ENCODE peak calls at places on chromosome 9, in nine cellular contexts. Y is dorsolateral prefrontal cortex; A is PC-3; S is CD4-positive, alpha-beta T cell; I is spleen; N is B cell; W is AG04450; E is nephron progenitor cell; G is GM23338. U is an unnamed sample.

GRCh38 chr9:316382-316965 is 101.8 kb downstream of the DOCK8 start:
- DNase-seq in Y (no peak), A (peak), S (no peak), I (no peak), N (no peak), W (no peak), E (no peak), G (no peak), U (no peak)

GRCh38 chr9:70814597-70814996 is 306.8 kb downstream of the TRPM3 start:
- DNase-seq in Y (no peak), A (no peak), S (no peak), I (no peak), N (no peak), W (no peak), E (no peak), G (peak), U (no peak)

GRCh38 chr9:6439051-6439703 is 26.2 kb downstream of the UHRF2 start:
- DNase-seq in Y (no peak), A (no peak), S (no peak), I (no peak), N (no peak), W (no peak), E (no peak), G (no peak), U (no peak)

GRCh38 chr9:3241290-3241689 is 284.5 kb downstream of the RFX3 start:
- DNase-seq in Y (no peak), A (no peak), S (no peak), I (no peak), N (no peak), W (no peak), E (no peak), G (peak), U (no peak)

GRCh38 chr9:70229579-70229978 is 29.2 kb upstream of the SMC5 start:
- DNase-seq in Y (no peak), A (peak), S (no peak), I (no peak), N (no peak), W (no peak), E (no peak), G (peak), U (peak)

GRCh38 chr9:36535106-36535505 is 37.6 kb upstream of the MELK start:
- DNase-seq in Y (no peak), A (no peak), S (no peak), I (no peak), N (no peak), W (no peak), E (no peak), G (no peak), U (no peak)

GRCh38 chr9:103397868-103398600 is 402.9 kb downstream of the CYLC2 start:
- DNase-seq in Y (peak), A (peak), S (no peak), I (no peak), N (no peak), W (no peak), E (peak), G (peak), U (peak)

GRCh38 chr9:104795082-104795481 is 31.2 kb downstream of the NIPSNAP3B start:
- DNase-seq in Y (no peak), A (no peak), S (no peak), I (no peak), N (no peak), W (no peak), E (no peak), G (no peak), U (peak)

GRCh38 chr9:101443358-101443757 is 7.8 kb upstream of the ALDOB start:
- DNase-seq in Y (peak), A (no peak), S (no peak), I (no peak), N (no peak), W (no peak), E (no peak), G (no peak), U (no peak)

GRCh38 chr9:6646028-6646636 is 603 bp upstream of the GLDC start:
- DNase-seq in Y (no peak), A (peak), S (no peak), I (no peak), N (no peak), W (no peak), E (no peak), G (no peak), U (no peak)

GRCh38 chr9:121107881-121108280 is 33.1 kb downstream of the CNTRL start:
- DNase-seq in Y (no peak), A (no peak), S (no peak), I (no peak), N (no peak), W (no peak), E (no peak), G (no peak), U (no peak)

GRCh38 chr9:129822825-129823162 is 1.1 kb downstream of the TOR1A start:
- DNase-seq in Y (no peak), A (no peak), S (no peak), I (no peak), N (no peak), W (no peak), E (no peak), G (peak), U (no peak)

GRCh38 chr9:121200346-121200745 is 1.3 kb downstream of the RAB14 start:
- DNase-seq in Y (no peak), A (no peak), S (no peak), I (no peak), N (no peak), W (no peak), E (no peak), G (no peak), U (no peak)

GRCh38 chr9:122378236-122378635 is 7.4 kb downstream of the PTGS1 start:
- DNase-seq in Y (no peak), A (no peak), S (no peak), I (peak), N (no peak), W (no peak), E (no peak), G (no peak), U (no peak)

GRCh38 chr9:122377241-122378164 is 6.7 kb downstream of the PTGS1 start:
- DNase-seq in Y (no peak), A (no peak), S (no peak), I (peak), N (no peak), W (no peak), E (no peak), G (no peak), U (no peak)

GRCh38 chr9:122380293-122380692 is 9.5 kb downstream of the PTGS1 start:
- DNase-seq in Y (no peak), A (no peak), S (no peak), I (no peak), N (no peak), W (no peak), E (no peak), G (no peak), U (no peak)

GRCh38 chr9:122381206-122381950 is 10.6 kb downstream of the PTGS1 start:
- DNase-seq in Y (no peak), A (no peak), S (no peak), I (no peak), N (no peak), W (no peak), E (no peak), G (no peak), U (no peak)

GRCh38 chr9:122379340-122379739 is 8.5 kb downstream of the PTGS1 start:
- DNase-seq in Y (no peak), A (no peak), S (no peak), I (no peak), N (no peak), W (no peak), E (no peak), G (peak), U (peak)
- TF ChIP-seq CTCF in Y (no peak), A (peak), S (no peak), I (no peak), N (no peak), W (peak), E (peak), G (peak), U (peak)

GRCh38 chr9:127763918-127764384 is 14.5 kb downstream of the SH2D3C start:
- DNase-seq in Y (no peak), A (no peak), S (no peak), I (no peak), N (no peak), W (no peak), E (peak), G (peak), U (peak)
- TF ChIP-seq CTCF in Y (no peak), A (peak), S (no peak), I (peak), N (peak), W (no peak), E (no peak), G (peak), U (no peak)

DNA sequence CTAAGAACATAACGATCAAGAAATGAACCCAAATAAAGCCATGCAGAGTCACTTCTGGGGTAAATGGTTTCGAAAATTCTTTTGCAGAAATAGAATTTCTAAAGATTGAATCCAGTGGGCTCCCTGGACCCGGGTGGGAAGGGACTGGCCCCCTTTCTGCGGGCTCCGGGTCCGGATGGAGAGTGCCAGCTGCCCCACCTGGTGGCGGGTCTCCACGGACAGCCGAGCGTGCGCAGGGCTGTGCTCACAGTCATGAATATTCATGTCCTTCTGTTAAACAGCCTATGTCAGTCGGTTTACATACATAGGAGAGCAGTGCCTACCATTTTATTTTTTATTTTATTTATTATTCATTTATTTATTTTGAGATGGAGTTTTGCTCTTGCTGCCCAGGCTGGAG is 4.7 kb upstream of the PPP1R26 start:
- DNase-seq in Y (peak), A (no peak), S (no peak), I (no peak), N (peak), W (no peak), E (peak), G (peak), U (no peak)
- TF ChIP-seq CTCF in Y (peak), A (peak), S (no peak), I (peak), N (peak), W (peak), E (peak), G (peak), U (peak)

DNA sequence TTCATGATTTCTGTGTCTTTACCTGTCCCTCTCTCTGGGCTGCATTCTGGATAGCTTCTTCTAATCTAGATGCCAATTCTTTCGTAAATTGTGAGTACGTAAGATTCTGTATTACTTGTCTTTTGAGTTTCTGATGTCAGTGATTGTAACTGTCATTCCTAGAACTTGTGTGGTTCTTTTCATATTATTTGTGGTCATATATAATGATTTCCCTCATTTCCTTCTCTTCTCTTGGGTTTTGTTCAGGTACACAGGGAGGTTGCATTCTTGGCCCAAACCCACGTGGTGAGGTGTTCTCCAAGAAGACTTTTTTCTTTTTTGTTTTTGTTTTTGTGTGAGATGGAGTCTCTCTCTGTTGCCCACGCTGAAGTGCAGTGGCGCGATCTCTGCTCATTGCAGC is 13.8 kb downstream of the UGCG start:
- DNase-seq in Y (no peak), A (no peak), S (no peak), I (no peak), N (no peak), W (no peak), E (no peak), G (no peak), U (no peak)
- TF ChIP-seq CTCF in Y (no peak), A (no peak), S (no peak), I (no peak), N (no peak), W (no peak), E (no peak), G (no peak), U (no peak)

DNA sequence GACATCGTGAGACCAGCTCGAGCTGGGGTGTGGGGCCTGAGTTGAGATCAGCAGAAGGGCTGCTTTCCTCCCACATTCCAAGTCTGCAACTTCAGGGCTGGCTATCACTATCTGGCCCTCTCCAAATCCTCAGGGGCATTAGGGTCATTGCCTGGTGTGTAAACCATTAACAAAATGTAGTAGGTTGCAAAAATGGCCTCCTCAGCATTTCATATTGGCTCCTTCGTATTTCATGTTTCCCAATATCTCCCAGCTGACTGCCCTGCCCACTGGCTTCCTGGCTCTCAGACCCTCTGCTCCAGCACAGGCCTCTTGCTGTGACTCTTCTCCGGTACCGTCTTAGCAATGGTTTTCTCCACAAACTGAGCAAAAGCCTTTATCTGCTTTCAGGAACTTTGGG is 113.8 kb downstream of the GADD45G start:
- DNase-seq in Y (no peak), A (no peak), S (no peak), I (no peak), N (no peak), W (no peak), E (no peak), G (no peak), U (no peak)
- TF ChIP-seq CTCF in Y (no peak), A (no peak), S (no peak), I (no peak), N (no peak), W (no peak), E (no peak), G (no peak), U (no peak)

DNA sequence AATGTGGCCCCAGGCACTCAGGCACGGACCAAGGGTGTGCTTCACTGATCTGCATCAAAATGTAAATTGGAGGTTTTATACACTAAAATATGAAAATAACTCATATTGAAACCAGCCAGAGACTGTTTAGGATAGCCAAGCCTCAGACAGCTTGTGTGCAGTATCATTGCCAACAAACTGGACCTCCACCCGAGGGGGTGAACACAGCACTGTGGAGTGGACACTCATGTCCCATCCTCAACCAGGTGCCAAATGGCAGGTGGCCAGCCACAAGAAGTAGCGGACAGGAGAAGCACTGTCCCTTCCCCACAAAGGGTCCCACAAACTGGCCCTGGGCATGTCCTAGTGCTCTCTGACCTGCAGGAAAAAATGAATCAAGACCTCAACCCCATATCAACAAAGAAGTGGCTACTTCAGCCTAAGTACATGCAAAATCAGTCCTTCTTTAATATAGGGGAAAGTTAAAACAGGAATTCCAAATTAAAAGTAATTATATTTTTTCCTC is 29.1 kb downstream of the ROR2 start:
- DNase-seq in Y (no peak), A (no peak), S (no peak), I (no peak), N (no peak), W (no peak), E (no peak), G (no peak), U (no peak)
- TF ChIP-seq CTCF in Y (no peak), A (no peak), S (no peak), I (no peak), N (no peak), W (no peak), E (no peak), G (no peak), U (no peak)

GRCh38 chr9:99257723-99258364 is 35.8 kb downstream of the SEC61B start:
- DNase-seq in Y (no peak), A (no peak), S (no peak), I (no peak), N (no peak), W (no peak), E (no peak), G (no peak), U (no peak)

GRCh38 chr9:99253134-99253533 is 31.1 kb downstream of the SEC61B start:
- DNase-seq in Y (no peak), A (no peak), S (no peak), I (no peak), N (no peak), W (no peak), E (no peak), G (no peak), U (no peak)

GRCh38 chr9:99255651-99256050 is 33.6 kb downstream of the SEC61B start:
- DNase-seq in Y (no peak), A (no peak), S (no peak), I (no peak), N (no peak), W (no peak), E (no peak), G (no peak), U (no peak)

GRCh38 chr9:99251157-99251556 is 29.1 kb downstream of the SEC61B start:
- DNase-seq in Y (no peak), A (no peak), S (no peak), I (no peak), N (no peak), W (no peak), E (no peak), G (no peak), U (no peak)

GRCh38 chr9:99253772-99254431 is 31.8 kb downstream of the SEC61B start:
- DNase-seq in Y (peak), A (no peak), S (no peak), I (peak), N (peak), W (no peak), E (no peak), G (peak), U (peak)
- TF ChIP-seq CTCF in Y (peak), A (no peak), S (no peak), I (no peak), N (no peak), W (no peak), E (no peak), G (peak), U (no peak)

GRCh38 chr9:133238851-133239532 is 29.9 kb upstream of the OBP2B start:
- DNase-seq in Y (peak), A (peak), S (peak), I (peak), N (peak), W (no peak), E (peak), G (peak), U (peak)
- TF ChIP-seq CTCF in Y (peak), A (peak), S (peak), I (peak), N (peak), W (peak), E (peak), G (peak), U (peak)

U was measured in MCF 10A.